ENCODE peak calls at places on chromosome 4, in seven cellular contexts. Q is neuronal stem cell, V is neural progenitor cell, B is fibroblast of lung, G is mammary epithelial cell, O is IMR-90, J is trophoblast cell. P is an unnamed sample.

GRCh38 chr4:159526172-159526571 is 423.3 kb downstream of the RAPGEF2 start:
- DNase-seq in Q (no peak), V (no peak), B (no peak), G (no peak), O (no peak), J (no peak), P (no peak)

GRCh38 chr4:40750461-40751258 is 905 bp downstream of the NSUN7 start:
- DNase-seq in Q (peak), V (peak), B (peak), G (peak), O (no peak), J (no peak), P (peak)

GRCh38 chr4:182143822-182144620 is 99.2 kb upstream of the TENM3 start:
- DNase-seq in Q (peak), V (peak), B (peak), G (peak), O (peak), J (peak), P (no peak)

GRCh38 chr4:176387571-176387970 is 67.8 kb downstream of the SPCS3 start:
- DNase-seq in Q (no peak), V (no peak), B (no peak), G (no peak), O (peak), J (no peak), P (no peak)

GRCh38 chr4:83180469-83180968 is 66.0 kb upstream of the PLAC8 start:
- DNase-seq in Q (no peak), V (no peak), B (no peak), G (no peak), O (no peak), J (no peak), P (no peak)

GRCh38 chr4:65453398-65453797 is 216.9 kb downstream of the EPHA5 start:
- DNase-seq in Q (no peak), V (no peak), B (no peak), G (no peak), O (no peak), J (no peak), P (no peak)

GRCh38 chr4:3145251-3145908 is 70.9 kb downstream of the HTT start:
- DNase-seq in Q (no peak), V (no peak), B (peak), G (no peak), O (peak), J (no peak), P (no peak)

GRCh38 chr4:82661601-82662000 is 99.8 kb upstream of the TMEM150C start:
- DNase-seq in Q (no peak), V (no peak), B (no peak), G (no peak), O (no peak), J (no peak), P (no peak)

GRCh38 chr4:90922174-90922573 is 795.0 kb downstream of the CCSER1 start:
- DNase-seq in Q (no peak), V (no peak), B (no peak), G (no peak), O (no peak), J (no peak), P (no peak)

GRCh38 chr4:159434496-159435241 is 331.8 kb downstream of the RAPGEF2 start:
- DNase-seq in Q (no peak), V (no peak), B (peak), G (peak), O (peak), J (no peak), P (no peak)

GRCh38 chr4:169226565-169226964 is 44.2 kb downstream of the SH3RF1 start:
- DNase-seq in Q (no peak), V (no peak), B (peak), G (no peak), O (no peak), J (no peak), P (no peak)

GRCh38 chr4:77600521-77601451 is 4.8 kb upstream of the CXCL13 start:
- DNase-seq in Q (peak), V (peak), B (peak), G (peak), O (peak), J (peak), P (peak)

GRCh38 chr4:137065306-137065705 is 467.0 kb downstream of the PCDH18 start:
- DNase-seq in Q (no peak), V (no peak), B (peak), G (no peak), O (peak), J (no peak), P (no peak)

GRCh38 chr4:79298484-79298883 is 27.4 kb downstream of the NAA11 start:
- DNase-seq in Q (no peak), V (no peak), B (no peak), G (no peak), O (no peak), J (no peak), P (no peak)

GRCh38 chr4:136841526-136841925 is 690.8 kb downstream of the PCDH18 start:
- DNase-seq in Q (no peak), V (no peak), B (no peak), G (no peak), O (no peak), J (no peak), P (no peak)

GRCh38 chr4:124431663-124432192 is 280.8 kb downstream of the ANKRD50 start:
- DNase-seq in Q (no peak), V (no peak), B (peak), G (no peak), O (peak), J (no peak), P (no peak)

GRCh38 chr4:82989567-82990429 is 20.8 kb downstream of the LIN54 start:
- DNase-seq in Q (no peak), V (no peak), B (peak), G (no peak), O (peak), J (no peak), P (no peak)

GRCh38 chr4:148145475-148145874 is 296.7 kb downstream of the NR3C2 start:
- DNase-seq in Q (no peak), V (no peak), B (no peak), G (no peak), O (no peak), J (no peak), P (no peak)

GRCh38 chr4:2746891-2747695 is 9.0 kb downstream of the TNIP2 start:
- DNase-seq in Q (no peak), V (no peak), B (no peak), G (no peak), O (no peak), J (no peak), P (no peak)

GRCh38 chr4:131499139-131499873 is 1649.8 kb upstream of the PCDH10 start:
- DNase-seq in Q (no peak), V (no peak), B (peak), G (peak), O (peak), J (peak), P (no peak)

GRCh38 chr4:2125023-2125422 is 65.9 kb downstream of the NAT8L start:
- DNase-seq in Q (no peak), V (no peak), B (no peak), G (peak), O (no peak), J (no peak), P (no peak)

DNA sequence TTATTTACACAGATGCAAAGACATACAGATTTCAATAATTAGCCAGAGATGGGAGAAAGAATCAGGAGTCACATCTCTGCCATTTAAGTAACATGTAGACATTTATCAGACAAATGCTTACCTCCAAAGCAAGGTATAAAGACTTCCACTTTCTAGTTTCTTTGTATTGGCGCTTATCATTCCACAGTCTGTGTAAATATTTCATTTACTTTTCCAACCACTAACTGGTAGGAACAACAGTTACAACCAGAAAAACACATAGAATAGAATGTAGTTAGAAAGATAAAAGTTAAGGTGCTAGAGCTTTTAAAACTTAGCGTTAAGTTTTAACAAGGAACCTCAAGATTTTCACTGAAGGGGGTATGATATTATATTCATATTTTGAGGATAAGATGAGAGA is 40.9 kb upstream of the UGT2B4 start:
- DNase-seq in Q (no peak), V (no peak), B (no peak), G (no peak), O (no peak), J (no peak), P (no peak)
- H3K4me3 ChIP-seq in Q (no peak), V (no peak), B (no peak), G (no peak), O (no peak), J (no peak), P (no peak)

GRCh38 chr4:718460-718859 is 12.8 kb downstream of the PCGF3 start:
- DNase-seq in Q (no peak), V (no peak), B (no peak), G (no peak), O (no peak), J (no peak), P (no peak)
- H3K9ac ChIP-seq in Q (no peak), V (no peak), B (no peak), G (no peak), O (no peak), J (no peak), P (no peak)

DNA sequence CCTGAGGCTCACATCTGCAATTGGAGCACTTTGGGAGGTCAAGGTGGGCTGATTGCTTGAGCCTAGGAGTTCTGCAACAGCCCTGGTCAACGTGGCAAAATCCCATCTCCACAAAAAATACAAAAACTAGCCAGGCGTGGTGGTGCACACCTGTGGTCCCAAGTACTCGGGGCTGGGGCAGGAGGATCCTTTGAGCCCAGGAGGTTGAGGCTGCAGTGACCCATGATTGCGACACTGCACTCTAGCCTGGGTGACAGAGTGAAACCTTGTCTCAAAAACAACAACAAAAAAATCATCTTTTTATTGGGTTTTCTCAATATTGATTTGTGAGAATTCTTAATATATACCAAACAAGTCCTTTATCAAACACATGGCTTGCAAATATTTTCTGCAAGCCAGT is 64.9 kb downstream of the ANKRD17 start:
- DNase-seq in Q (no peak), V (no peak), B (no peak), G (no peak), O (no peak), J (no peak), P (no peak)
- H3K4me3 ChIP-seq in Q (no peak), V (no peak), B (no peak), G (no peak), O (no peak), J (no peak), P (no peak)

DNA sequence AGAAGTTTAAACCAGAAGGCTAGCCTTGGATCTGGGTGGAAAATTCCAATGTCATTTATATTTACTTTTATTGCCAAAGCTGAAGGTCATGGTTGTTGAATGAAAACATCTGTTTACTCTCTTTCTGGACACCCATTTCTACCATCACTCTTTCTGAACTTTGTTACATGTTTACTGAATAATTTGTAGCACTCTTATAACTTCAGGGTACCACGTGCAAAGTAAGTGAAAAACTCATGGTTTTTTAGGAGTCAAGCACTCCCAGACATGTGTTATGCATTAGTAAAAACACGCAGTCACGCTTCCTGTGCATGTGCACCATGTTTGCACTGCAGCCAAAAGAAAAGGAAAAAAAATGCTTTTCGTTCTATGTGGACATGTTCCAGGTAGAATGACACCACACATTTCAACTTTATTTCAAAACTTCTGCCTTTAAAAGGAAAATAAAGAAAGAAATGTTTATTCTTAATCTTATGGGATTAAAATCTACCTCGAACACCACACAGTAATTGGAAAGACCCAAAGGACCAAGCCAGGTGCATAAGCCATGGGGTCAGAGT is 31.4 kb upstream of the ADH1C start:
- DNase-seq in Q (no peak), V (no peak), B (peak), G (no peak), O (peak), J (no peak), P (no peak)
- H3K9ac ChIP-seq in Q (no peak), V (no peak), B (no peak), G (no peak), O (no peak), J (no peak), P (no peak)

DNA sequence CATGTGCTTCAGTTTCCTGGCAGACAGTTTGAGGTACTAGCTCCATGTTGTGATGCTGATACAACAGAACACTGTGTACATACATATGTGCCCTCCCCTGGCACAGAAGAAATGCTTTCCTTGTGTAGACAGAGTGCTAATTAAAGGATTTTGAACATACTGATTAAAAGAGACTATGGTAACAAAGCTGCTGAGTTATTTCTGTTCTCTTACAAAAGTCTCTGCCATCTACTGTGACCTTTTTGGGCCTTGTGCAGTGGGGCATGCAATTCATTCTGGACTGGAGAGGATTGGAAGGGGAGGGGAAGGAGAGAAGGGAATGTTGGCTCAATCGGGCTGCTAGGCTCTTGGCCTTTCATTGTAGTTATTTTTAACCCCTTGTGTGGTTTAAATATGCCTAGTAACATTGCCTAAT is 6.0 kb downstream of the PDLIM5 start:
- DNase-seq in Q (peak), V (peak), B (peak), G (no peak), O (no peak), J (no peak), P (no peak)
- H3K4me3 ChIP-seq in Q (no peak), V (peak), B (no peak), G (peak), O (no peak), J (no peak), P (no peak)

GRCh38 chr4:25865586-25865985 is 2.8 kb upstream of the SEL1L3 start:
- DNase-seq in Q (no peak), V (no peak), B (peak), G (peak), O (no peak), J (peak), P (no peak)

GRCh38 chr4:25861951-25862410 is 807 bp downstream of the SEL1L3 start:
- DNase-seq in Q (no peak), V (peak), B (peak), G (no peak), O (peak), J (no peak), P (no peak)

GRCh38 chr4:25862411-25863346 is at the start of gene SEL1L3:
- DNase-seq in Q (peak), V (peak), B (no peak), G (no peak), O (no peak), J (peak), P (no peak)

GRCh38 chr4:25863347-25863784 is 578 bp upstream of the SEL1L3 start:
- DNase-seq in Q (peak), V (peak), B (no peak), G (no peak), O (no peak), J (no peak), P (no peak)

GRCh38 chr4:25863906-25864418 is 1.2 kb upstream of the SEL1L3 start:
- DNase-seq in Q (no peak), V (peak), B (no peak), G (no peak), O (no peak), J (no peak), P (no peak)
- H3K9ac ChIP-seq in Q (no peak), V (no peak), B (no peak), G (no peak), O (no peak), J (no peak), P (no peak)

GRCh38 chr4:140757220-140757607 is 1.0 kb upstream of the TBC1D9 start:
- DNase-seq in Q (no peak), V (peak), B (no peak), G (no peak), O (no peak), J (no peak), P (no peak)
- H3K4me3 ChIP-seq in Q (peak), V (peak), B (peak), G (peak), O (peak), J (no peak), P (no peak)